ENCODE peak calls at places on chromosomes 11 and 22, in eight cellular contexts. One of them, this sample, is unnamed.

GRCh38 chr22:40436460-40437431 is 66.4 kb downstream of the SGSM3 start:
- DNase-seq in suprapubic skin: no peak
- DNase-seq in esophagus muscularis mucosa: no peak
- DNase-seq in ovary: peak
- DNase-seq in A549: peak
- DNase-seq in GM12892: no peak
- DNase-seq in tibial nerve: peak
- DNase-seq in sigmoid colon: no peak
- DNase-seq in this sample: no peak

GRCh38 chr11:119416606-119417580 is 6.1 kb downstream of the THY1 start:
- DNase-seq in suprapubic skin: no peak
- DNase-seq in esophagus muscularis mucosa: no peak
- DNase-seq in ovary: no peak
- DNase-seq in A549: no peak
- DNase-seq in GM12892: no peak
- DNase-seq in tibial nerve: no peak
- DNase-seq in sigmoid colon: peak
- DNase-seq in this sample: no peak

GRCh38 chr22:17921871-17922821 is 102.2 kb downstream of the MICAL3 start:
- DNase-seq in suprapubic skin: no peak
- DNase-seq in esophagus muscularis mucosa: no peak
- DNase-seq in ovary: peak
- DNase-seq in A549: no peak
- DNase-seq in GM12892: no peak
- DNase-seq in tibial nerve: no peak
- DNase-seq in sigmoid colon: no peak
- DNase-seq in this sample: no peak

GRCh38 chr11:61543606-61544306 is 35.2 kb downstream of the LRRC10B start:
- DNase-seq in suprapubic skin: no peak
- DNase-seq in esophagus muscularis mucosa: no peak
- DNase-seq in ovary: no peak
- DNase-seq in A549: peak
- DNase-seq in GM12892: no peak
- DNase-seq in tibial nerve: no peak
- DNase-seq in sigmoid colon: no peak
- DNase-seq in this sample: no peak

GRCh38 chr22:24323233-24323632 is 52.6 kb downstream of the SPECC1L start:
- DNase-seq in suprapubic skin: no peak
- DNase-seq in esophagus muscularis mucosa: no peak
- DNase-seq in ovary: no peak
- DNase-seq in A549: no peak
- DNase-seq in GM12892: no peak
- DNase-seq in tibial nerve: no peak
- DNase-seq in sigmoid colon: no peak
- DNase-seq in this sample: no peak

GRCh38 chr11:115965754-115966504 is 461.7 kb upstream of the CADM1 start:
- DNase-seq in suprapubic skin: no peak
- DNase-seq in esophagus muscularis mucosa: no peak
- DNase-seq in ovary: no peak
- DNase-seq in A549: no peak
- DNase-seq in GM12892: no peak
- DNase-seq in tibial nerve: no peak
- DNase-seq in sigmoid colon: no peak
- DNase-seq in this sample: no peak

GRCh38 chr11:927871-928270 is 2.2 kb downstream of the AP2A2 start:
- DNase-seq in suprapubic skin: no peak
- DNase-seq in esophagus muscularis mucosa: no peak
- DNase-seq in ovary: no peak
- DNase-seq in A549: no peak
- DNase-seq in GM12892: no peak
- DNase-seq in tibial nerve: no peak
- DNase-seq in sigmoid colon: no peak
- DNase-seq in this sample: no peak

GRCh38 chr11:87421422-87421821 is 383.7 kb downstream of the TMEM135 start:
- DNase-seq in suprapubic skin: no peak
- DNase-seq in esophagus muscularis mucosa: peak
- DNase-seq in ovary: no peak
- DNase-seq in A549: peak
- DNase-seq in GM12892: peak
- DNase-seq in tibial nerve: peak
- DNase-seq in sigmoid colon: no peak
- DNase-seq in this sample: no peak

GRCh38 chr11:61699737-61700160 is 19.6 kb downstream of the DAGLA start:
- DNase-seq in suprapubic skin: no peak
- DNase-seq in esophagus muscularis mucosa: no peak
- DNase-seq in ovary: no peak
- DNase-seq in A549: no peak
- DNase-seq in GM12892: no peak
- DNase-seq in tibial nerve: no peak
- DNase-seq in sigmoid colon: peak
- DNase-seq in this sample: no peak

GRCh38 chr11:2185324-2186085 is 13.9 kb upstream of the TH start:
- DNase-seq in suprapubic skin: no peak
- DNase-seq in esophagus muscularis mucosa: no peak
- DNase-seq in ovary: no peak
- DNase-seq in A549: no peak
- DNase-seq in GM12892: no peak
- DNase-seq in tibial nerve: no peak
- DNase-seq in sigmoid colon: no peak
- DNase-seq in this sample: no peak

GRCh38 chr22:20783844-20784723 is 10.2 kb downstream of the SERPIND1 start:
- DNase-seq in suprapubic skin: no peak
- DNase-seq in esophagus muscularis mucosa: no peak
- DNase-seq in ovary: no peak
- DNase-seq in A549: peak
- DNase-seq in GM12892: peak
- DNase-seq in tibial nerve: peak
- DNase-seq in sigmoid colon: no peak
- DNase-seq in this sample: no peak

GRCh38 chr22:31451709-31452571 is 37.7 kb downstream of the EIF4ENIF1 start:
- DNase-seq in suprapubic skin: no peak
- DNase-seq in esophagus muscularis mucosa: no peak
- DNase-seq in ovary: no peak
- DNase-seq in A549: peak
- DNase-seq in GM12892: no peak
- DNase-seq in tibial nerve: no peak
- DNase-seq in sigmoid colon: no peak
- DNase-seq in this sample: no peak

GRCh38 chr11:114162719-114163123 is 103.2 kb downstream of the ZBTB16 start:
- DNase-seq in suprapubic skin: peak
- DNase-seq in esophagus muscularis mucosa: peak
- DNase-seq in ovary: peak
- DNase-seq in A549: peak
- DNase-seq in GM12892: no peak
- DNase-seq in tibial nerve: peak
- DNase-seq in sigmoid colon: peak
- DNase-seq in this sample: peak

GRCh38 chr11:63845305-63845704 is 6.4 kb downstream of the MARK2 start:
- DNase-seq in suprapubic skin: no peak
- DNase-seq in esophagus muscularis mucosa: no peak
- DNase-seq in ovary: no peak
- DNase-seq in A549: no peak
- DNase-seq in GM12892: no peak
- DNase-seq in tibial nerve: no peak
- DNase-seq in sigmoid colon: no peak
- DNase-seq in this sample: no peak

GRCh38 chr22:38338772-38339379 is 21.6 kb upstream of the CSNK1E start:
- DNase-seq in suprapubic skin: peak
- DNase-seq in esophagus muscularis mucosa: no peak
- DNase-seq in ovary: no peak
- DNase-seq in A549: no peak
- DNase-seq in GM12892: no peak
- DNase-seq in tibial nerve: no peak
- DNase-seq in sigmoid colon: peak
- DNase-seq in this sample: no peak

GRCh38 chr11:118929496-118930151 is 3.9 kb upstream of the BCL9L start:
- DNase-seq in suprapubic skin: peak
- DNase-seq in esophagus muscularis mucosa: peak
- DNase-seq in ovary: peak
- DNase-seq in A549: peak
- DNase-seq in GM12892: no peak
- DNase-seq in tibial nerve: peak
- DNase-seq in sigmoid colon: peak
- DNase-seq in this sample: no peak

GRCh38 chr11:87878373-87878779 is 296.9 kb downstream of the RAB38 start:
- DNase-seq in suprapubic skin: no peak
- DNase-seq in esophagus muscularis mucosa: no peak
- DNase-seq in ovary: no peak
- DNase-seq in A549: no peak
- DNase-seq in GM12892: no peak
- DNase-seq in tibial nerve: peak
- DNase-seq in sigmoid colon: no peak
- DNase-seq in this sample: no peak

GRCh38 chr11:104015649-104016415 is 20.6 kb upstream of the DDI1 start:
- DNase-seq in suprapubic skin: no peak
- DNase-seq in esophagus muscularis mucosa: no peak
- DNase-seq in ovary: no peak
- DNase-seq in A549: no peak
- DNase-seq in GM12892: no peak
- DNase-seq in tibial nerve: no peak
- DNase-seq in sigmoid colon: no peak
- DNase-seq in this sample: no peak

GRCh38 chr22:21855715-21856114 is 11.7 kb downstream of the MAPK1 start:
- DNase-seq in suprapubic skin: no peak
- DNase-seq in esophagus muscularis mucosa: no peak
- DNase-seq in ovary: no peak
- DNase-seq in A549: no peak
- DNase-seq in GM12892: no peak
- DNase-seq in tibial nerve: no peak
- DNase-seq in sigmoid colon: no peak
- DNase-seq in this sample: no peak

GRCh38 chr22:36193577-36193976 is 8.0 kb downstream of the APOL4 start:
- DNase-seq in suprapubic skin: no peak
- DNase-seq in esophagus muscularis mucosa: no peak
- DNase-seq in ovary: no peak
- DNase-seq in A549: no peak
- DNase-seq in GM12892: no peak
- DNase-seq in tibial nerve: no peak
- DNase-seq in sigmoid colon: no peak
- DNase-seq in this sample: no peak

GRCh38 chr11:57458410-57459111 is 1.8 kb upstream of the RTN4RL2 start:
- DNase-seq in suprapubic skin: no peak
- DNase-seq in esophagus muscularis mucosa: no peak
- DNase-seq in ovary: peak
- DNase-seq in A549: no peak
- DNase-seq in GM12892: no peak
- DNase-seq in tibial nerve: peak
- DNase-seq in sigmoid colon: no peak
- DNase-seq in this sample: no peak

GRCh38 chr11:123250811-123251655 is 56.0 kb upstream of the CLMP start:
- DNase-seq in suprapubic skin: no peak
- DNase-seq in esophagus muscularis mucosa: no peak
- DNase-seq in ovary: no peak
- DNase-seq in A549: no peak
- DNase-seq in GM12892: no peak
- DNase-seq in tibial nerve: no peak
- DNase-seq in sigmoid colon: no peak
- DNase-seq in this sample: no peak

GRCh38 chr11:123247498-123247799 is 52.4 kb upstream of the CLMP start:
- DNase-seq in suprapubic skin: no peak
- DNase-seq in esophagus muscularis mucosa: no peak
- DNase-seq in ovary: no peak
- DNase-seq in A549: no peak
- DNase-seq in GM12892: no peak
- DNase-seq in tibial nerve: no peak
- DNase-seq in sigmoid colon: no peak
- DNase-seq in this sample: no peak

GRCh38 chr11:123246749-123247497 is 51.9 kb upstream of the CLMP start:
- DNase-seq in suprapubic skin: peak
- DNase-seq in esophagus muscularis mucosa: no peak
- DNase-seq in ovary: peak
- DNase-seq in A549: peak
- DNase-seq in GM12892: peak
- DNase-seq in tibial nerve: peak
- DNase-seq in sigmoid colon: peak
- DNase-seq in this sample: no peak

GRCh38 chr11:123247813-123248379 is 52.8 kb upstream of the CLMP start:
- DNase-seq in suprapubic skin: no peak
- DNase-seq in esophagus muscularis mucosa: no peak
- DNase-seq in ovary: no peak
- DNase-seq in A549: no peak
- DNase-seq in GM12892: no peak
- DNase-seq in tibial nerve: no peak
- DNase-seq in sigmoid colon: no peak
- DNase-seq in this sample: no peak

GRCh38 chr11:123249354-123249753 is 54.3 kb upstream of the CLMP start:
- DNase-seq in suprapubic skin: no peak
- DNase-seq in esophagus muscularis mucosa: no peak
- DNase-seq in ovary: no peak
- DNase-seq in A549: no peak
- DNase-seq in GM12892: no peak
- DNase-seq in tibial nerve: no peak
- DNase-seq in sigmoid colon: no peak
- DNase-seq in this sample: no peak
- TF ChIP-seq POLR2A in suprapubic skin: no peak
- TF ChIP-seq POLR2A in esophagus muscularis mucosa: no peak
- TF ChIP-seq POLR2A in ovary: no peak
- TF ChIP-seq POLR2A in A549: no peak
- TF ChIP-seq POLR2A in GM12892: no peak
- TF ChIP-seq POLR2A in tibial nerve: no peak
- TF ChIP-seq POLR2A in sigmoid colon: no peak
- TF ChIP-seq POLR2A in this sample: no peak

GRCh38 chr22:43812149-43812842 is at the start of gene EFCAB6:
- DNase-seq in suprapubic skin: peak
- DNase-seq in esophagus muscularis mucosa: peak
- DNase-seq in ovary: peak
- DNase-seq in A549: peak
- DNase-seq in GM12892: peak
- DNase-seq in tibial nerve: peak
- DNase-seq in sigmoid colon: peak
- DNase-seq in this sample: peak
- TF ChIP-seq POLR2A in suprapubic skin: no peak
- TF ChIP-seq POLR2A in esophagus muscularis mucosa: peak
- TF ChIP-seq POLR2A in ovary: peak
- TF ChIP-seq POLR2A in A549: peak
- TF ChIP-seq POLR2A in GM12892: peak
- TF ChIP-seq POLR2A in tibial nerve: peak
- TF ChIP-seq POLR2A in sigmoid colon: peak
- TF ChIP-seq POLR2A in this sample: no peak

GRCh38 chr11:12189543-12190235 is 79.3 kb downstream of the MICAL2 start:
- DNase-seq in suprapubic skin: no peak
- DNase-seq in esophagus muscularis mucosa: no peak
- DNase-seq in ovary: no peak
- DNase-seq in A549: no peak
- DNase-seq in GM12892: no peak
- DNase-seq in tibial nerve: no peak
- DNase-seq in sigmoid colon: no peak
- DNase-seq in this sample: no peak
- TF ChIP-seq POLR2A in suprapubic skin: no peak
- TF ChIP-seq POLR2A in esophagus muscularis mucosa: no peak
- TF ChIP-seq POLR2A in ovary: no peak
- TF ChIP-seq POLR2A in A549: no peak
- TF ChIP-seq POLR2A in GM12892: no peak
- TF ChIP-seq POLR2A in tibial nerve: no peak
- TF ChIP-seq POLR2A in sigmoid colon: no peak
- TF ChIP-seq POLR2A in this sample: no peak

DNA sequence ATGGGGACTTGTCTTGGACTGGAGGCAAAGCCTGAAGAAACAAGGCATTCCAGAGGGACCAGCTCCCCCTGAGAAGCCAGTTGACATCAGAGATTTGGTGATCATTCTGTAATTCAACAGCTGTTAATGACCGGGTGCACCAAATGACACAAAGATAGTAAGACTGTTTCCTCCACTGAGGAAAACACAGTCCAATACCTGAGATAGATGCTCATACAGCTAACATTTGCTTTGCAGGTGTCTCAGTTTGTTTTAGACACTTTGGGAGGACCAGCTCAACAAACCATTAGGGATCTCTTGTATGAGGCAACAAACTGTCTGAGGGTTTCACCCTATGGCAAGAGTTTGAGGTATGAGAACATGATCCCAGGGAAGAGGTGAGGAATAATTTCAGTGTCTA is 237.2 kb upstream of the PLET1 start:
- DNase-seq in suprapubic skin: no peak
- DNase-seq in esophagus muscularis mucosa: peak
- DNase-seq in ovary: no peak
- DNase-seq in A549: no peak
- DNase-seq in GM12892: no peak
- DNase-seq in tibial nerve: no peak
- DNase-seq in sigmoid colon: no peak
- DNase-seq in this sample: no peak
- TF ChIP-seq POLR2A in suprapubic skin: no peak
- TF ChIP-seq POLR2A in esophagus muscularis mucosa: no peak
- TF ChIP-seq POLR2A in ovary: no peak
- TF ChIP-seq POLR2A in A549: no peak
- TF ChIP-seq POLR2A in GM12892: no peak
- TF ChIP-seq POLR2A in tibial nerve: no peak
- TF ChIP-seq POLR2A in sigmoid colon: no peak
- TF ChIP-seq POLR2A in this sample: no peak

This sample was measured in esophagus squamous epithelium.